ENCODE peak calls at places on chromosomes 3 and 15, in eight cellular contexts. H is glutamatergic neuron; B is SW480; G is activated naive CD4-positive, alpha-beta T cell; L is GM12865; Q is stimulated activated CD4-positive, alpha-beta T cell treated with anti-CD3 and anti-CD28 coated beads, Interleukin-1b, Interleukin-23, amount 100 ng/mL, for 24 hours; I is effector CD4-positive, alpha-beta T cell; O is cardiac fibroblast. R is an unnamed sample.

GRCh38 chr15:51281368-51281967 is 56.9 kb downstream of the CYP19A1 start:
- DNase-seq in G (no peak), B (peak; percentile 5), H (peak; percentile 76), O (peak; percentile 80), L (peak; percentile 65), I (no peak), Q (no peak), R (no peak)

GRCh38 chr15:78364233-78364632 is 24.1 kb downstream of the CRABP1 start:
- DNase-seq in L (no peak), O (no peak), B (no peak), Q (no peak), H (peak; percentile 27), G (no peak), I (no peak), R (no peak)

GRCh38 chr3:126083511-126083912 is 412 bp downstream of the SLC41A3 start:
- DNase-seq in O (peak; percentile 37), G (no peak), H (peak; percentile 65), Q (peak; percentile 26), L (peak; percentile 65), B (peak; percentile 56), I (no peak), R (no peak)

GRCh38 chr3:115986555-115987207 is 363.4 kb downstream of the GAP43 start:
- DNase-seq in B (peak; percentile 24), Q (no peak), L (peak; percentile 11), I (no peak), H (no peak), O (peak; percentile 24), G (no peak), R (no peak)

GRCh38 chr15:71080166-71080565 is 35.1 kb upstream of the THSD4 start:
- DNase-seq in O (no peak), I (no peak), H (no peak), L (no peak), G (no peak), Q (no peak), B (no peak), R (no peak)

GRCh38 chr3:38153986-38154608 is 11.2 kb upstream of the OXSR1 start:
- DNase-seq in G (no peak), O (peak; percentile 91), Q (no peak), B (no peak), L (no peak), H (no peak), I (no peak), R (no peak)

GRCh38 chr3:17074559-17074958 is 189.8 kb downstream of the PLCL2 start:
- DNase-seq in O (no peak), I (no peak), L (no peak), H (no peak), G (no peak), B (no peak), Q (no peak), R (peak; percentile 2)

GRCh38 chr3:54853573-54854404 is 74.1 kb downstream of the LRTM1 start:
- DNase-seq in O (peak; percentile 67), I (no peak), L (peak; percentile 57), G (no peak), H (peak; percentile 89), Q (no peak), B (peak; percentile 53), R (no peak)

GRCh38 chr15:45197512-45197911 is 9.7 kb upstream of the SHF start:
- DNase-seq in O (no peak), L (no peak), Q (no peak), H (no peak), G (no peak), I (no peak), B (no peak), R (no peak)